ENCODE peak calls at places on chromosomes 11 and 22, in ten cellular contexts. One of them, this sample, is unnamed.

GRCh38 chr11:4134844-4135243 is 40.2 kb downstream of the RRM1 start:
- DNase-seq in Caco-2: no peak
- DNase-seq in choroid plexus epithelial cell: peak
- DNase-seq in astrocyte of the spinal cord: peak
- DNase-seq in GM23338: no peak
- DNase-seq in brain microvascular endothelial cell: peak
- DNase-seq in AG10803: peak
- DNase-seq in heart right ventricle: no peak
- DNase-seq in AG09309: peak
- DNase-seq in naive thymus-derived CD4-positive, alpha-beta T cell: no peak
- DNase-seq in this sample: no peak

GRCh38 chr22:47564651-47565050 is 802.2 kb downstream of the TBC1D22A start:
- DNase-seq in astrocyte of the spinal cord: no peak
- DNase-seq in naive thymus-derived CD4-positive, alpha-beta T cell: no peak
- DNase-seq in Caco-2: no peak
- DNase-seq in heart right ventricle: no peak
- DNase-seq in GM23338: no peak
- DNase-seq in AG09309: no peak
- DNase-seq in AG10803: no peak
- DNase-seq in brain microvascular endothelial cell: no peak
- DNase-seq in choroid plexus epithelial cell: no peak
- DNase-seq in this sample: no peak

GRCh38 chr11:99199336-99199735 is 178.6 kb downstream of the CNTN5 start:
- DNase-seq in Caco-2: no peak
- DNase-seq in heart right ventricle: no peak
- DNase-seq in AG10803: no peak
- DNase-seq in astrocyte of the spinal cord: peak
- DNase-seq in brain microvascular endothelial cell: peak
- DNase-seq in AG09309: no peak
- DNase-seq in choroid plexus epithelial cell: peak
- DNase-seq in GM23338: no peak
- DNase-seq in naive thymus-derived CD4-positive, alpha-beta T cell: no peak
- DNase-seq in this sample: no peak

GRCh38 chr11:88849368-88849767 is 216.4 kb downstream of the GRM5 start:
- DNase-seq in GM23338: no peak
- DNase-seq in astrocyte of the spinal cord: peak
- DNase-seq in brain microvascular endothelial cell: no peak
- DNase-seq in AG10803: peak
- DNase-seq in choroid plexus epithelial cell: no peak
- DNase-seq in naive thymus-derived CD4-positive, alpha-beta T cell: no peak
- DNase-seq in Caco-2: no peak
- DNase-seq in heart right ventricle: no peak
- DNase-seq in AG09309: peak
- DNase-seq in this sample: no peak

GRCh38 chr11:118911880-118912741 is 13.6 kb downstream of the BCL9L start:
- DNase-seq in AG09309: no peak
- DNase-seq in AG10803: peak
- DNase-seq in brain microvascular endothelial cell: peak
- DNase-seq in astrocyte of the spinal cord: peak
- DNase-seq in Caco-2: peak
- DNase-seq in choroid plexus epithelial cell: peak
- DNase-seq in GM23338: peak
- DNase-seq in naive thymus-derived CD4-positive, alpha-beta T cell: no peak
- DNase-seq in heart right ventricle: peak
- DNase-seq in this sample: no peak

GRCh38 chr11:113533425-113533698 is 58.2 kb upstream of the DRD2 start:
- DNase-seq in choroid plexus epithelial cell: no peak
- DNase-seq in brain microvascular endothelial cell: no peak
- DNase-seq in naive thymus-derived CD4-positive, alpha-beta T cell: no peak
- DNase-seq in GM23338: no peak
- DNase-seq in heart right ventricle: no peak
- DNase-seq in astrocyte of the spinal cord: no peak
- DNase-seq in Caco-2: no peak
- DNase-seq in AG10803: no peak
- DNase-seq in AG09309: no peak
- DNase-seq in this sample: no peak

GRCh38 chr11:102472127-102472526 is 19.6 kb upstream of the TMEM123 start:
- DNase-seq in astrocyte of the spinal cord: no peak
- DNase-seq in heart right ventricle: no peak
- DNase-seq in choroid plexus epithelial cell: no peak
- DNase-seq in Caco-2: no peak
- DNase-seq in naive thymus-derived CD4-positive, alpha-beta T cell: no peak
- DNase-seq in GM23338: no peak
- DNase-seq in brain microvascular endothelial cell: no peak
- DNase-seq in AG09309: no peak
- DNase-seq in AG10803: no peak
- DNase-seq in this sample: no peak

GRCh38 chr22:37681001-37681424 is 5.1 kb upstream of the NOL12 start:
- DNase-seq in choroid plexus epithelial cell: peak
- DNase-seq in brain microvascular endothelial cell: peak
- DNase-seq in naive thymus-derived CD4-positive, alpha-beta T cell: no peak
- DNase-seq in astrocyte of the spinal cord: peak
- DNase-seq in heart right ventricle: no peak
- DNase-seq in Caco-2: no peak
- DNase-seq in AG09309: no peak
- DNase-seq in GM23338: no peak
- DNase-seq in AG10803: peak
- DNase-seq in this sample: no peak

GRCh38 chr11:96207459-96208449 is 135.2 kb downstream of the MAML2 start:
- DNase-seq in naive thymus-derived CD4-positive, alpha-beta T cell: peak
- DNase-seq in astrocyte of the spinal cord: no peak
- DNase-seq in AG09309: no peak
- DNase-seq in choroid plexus epithelial cell: peak
- DNase-seq in brain microvascular endothelial cell: no peak
- DNase-seq in Caco-2: peak
- DNase-seq in AG10803: no peak
- DNase-seq in GM23338: no peak
- DNase-seq in heart right ventricle: no peak
- DNase-seq in this sample: no peak

GRCh38 chr11:96664108-96664507 is 274.3 kb downstream of the JRKL start:
- DNase-seq in naive thymus-derived CD4-positive, alpha-beta T cell: no peak
- DNase-seq in astrocyte of the spinal cord: no peak
- DNase-seq in Caco-2: no peak
- DNase-seq in choroid plexus epithelial cell: no peak
- DNase-seq in AG10803: no peak
- DNase-seq in brain microvascular endothelial cell: no peak
- DNase-seq in GM23338: no peak
- DNase-seq in heart right ventricle: no peak
- DNase-seq in AG09309: no peak
- DNase-seq in this sample: no peak

GRCh38 chr11:132644511-132644910 is 887.8 kb downstream of the OPCML start:
- DNase-seq in AG09309: no peak
- DNase-seq in naive thymus-derived CD4-positive, alpha-beta T cell: no peak
- DNase-seq in choroid plexus epithelial cell: no peak
- DNase-seq in heart right ventricle: no peak
- DNase-seq in AG10803: no peak
- DNase-seq in GM23338: no peak
- DNase-seq in astrocyte of the spinal cord: no peak
- DNase-seq in Caco-2: no peak
- DNase-seq in brain microvascular endothelial cell: no peak
- DNase-seq in this sample: no peak

GRCh38 chr22:27790396-27791216 is 10.9 kb downstream of the MN1 start:
- DNase-seq in GM23338: peak
- DNase-seq in AG10803: no peak
- DNase-seq in choroid plexus epithelial cell: no peak
- DNase-seq in brain microvascular endothelial cell: no peak
- DNase-seq in Caco-2: no peak
- DNase-seq in astrocyte of the spinal cord: no peak
- DNase-seq in AG09309: no peak
- DNase-seq in heart right ventricle: no peak
- DNase-seq in naive thymus-derived CD4-positive, alpha-beta T cell: no peak
- DNase-seq in this sample: no peak

GRCh38 chr11:48138222-48138621 is 78.4 kb upstream of the OR4B1 start:
- DNase-seq in naive thymus-derived CD4-positive, alpha-beta T cell: no peak
- DNase-seq in astrocyte of the spinal cord: no peak
- DNase-seq in choroid plexus epithelial cell: no peak
- DNase-seq in AG10803: no peak
- DNase-seq in AG09309: no peak
- DNase-seq in brain microvascular endothelial cell: no peak
- DNase-seq in GM23338: no peak
- DNase-seq in Caco-2: no peak
- DNase-seq in heart right ventricle: no peak
- DNase-seq in this sample: no peak

GRCh38 chr11:94932503-94932902 is 40.9 kb downstream of the CWC15 start:
- DNase-seq in heart right ventricle: no peak
- DNase-seq in AG10803: peak
- DNase-seq in AG09309: no peak
- DNase-seq in choroid plexus epithelial cell: no peak
- DNase-seq in astrocyte of the spinal cord: no peak
- DNase-seq in naive thymus-derived CD4-positive, alpha-beta T cell: no peak
- DNase-seq in brain microvascular endothelial cell: no peak
- DNase-seq in Caco-2: no peak
- DNase-seq in GM23338: no peak
- DNase-seq in this sample: no peak

GRCh38 chr11:8092587-8093424 is 11.8 kb downstream of the TUB start:
- DNase-seq in brain microvascular endothelial cell: peak
- DNase-seq in AG10803: peak
- DNase-seq in naive thymus-derived CD4-positive, alpha-beta T cell: no peak
- DNase-seq in choroid plexus epithelial cell: peak
- DNase-seq in AG09309: no peak
- DNase-seq in heart right ventricle: peak
- DNase-seq in Caco-2: peak
- DNase-seq in astrocyte of the spinal cord: peak
- DNase-seq in GM23338: peak
- DNase-seq in this sample: peak

GRCh38 chr22:35454416-35455054 is 54.6 kb downstream of the MCM5 start:
- DNase-seq in choroid plexus epithelial cell: no peak
- DNase-seq in naive thymus-derived CD4-positive, alpha-beta T cell: no peak
- DNase-seq in AG09309: no peak
- DNase-seq in heart right ventricle: no peak
- DNase-seq in AG10803: no peak
- DNase-seq in astrocyte of the spinal cord: no peak
- DNase-seq in GM23338: no peak
- DNase-seq in brain microvascular endothelial cell: no peak
- DNase-seq in Caco-2: no peak
- DNase-seq in this sample: no peak

GRCh38 chr11:123173040-123173855 is 21.8 kb downstream of the CLMP start:
- DNase-seq in astrocyte of the spinal cord: peak
- DNase-seq in brain microvascular endothelial cell: peak
- DNase-seq in AG09309: peak
- DNase-seq in GM23338: no peak
- DNase-seq in Caco-2: no peak
- DNase-seq in AG10803: peak
- DNase-seq in heart right ventricle: no peak
- DNase-seq in naive thymus-derived CD4-positive, alpha-beta T cell: no peak
- DNase-seq in choroid plexus epithelial cell: peak
- DNase-seq in this sample: no peak

DNA sequence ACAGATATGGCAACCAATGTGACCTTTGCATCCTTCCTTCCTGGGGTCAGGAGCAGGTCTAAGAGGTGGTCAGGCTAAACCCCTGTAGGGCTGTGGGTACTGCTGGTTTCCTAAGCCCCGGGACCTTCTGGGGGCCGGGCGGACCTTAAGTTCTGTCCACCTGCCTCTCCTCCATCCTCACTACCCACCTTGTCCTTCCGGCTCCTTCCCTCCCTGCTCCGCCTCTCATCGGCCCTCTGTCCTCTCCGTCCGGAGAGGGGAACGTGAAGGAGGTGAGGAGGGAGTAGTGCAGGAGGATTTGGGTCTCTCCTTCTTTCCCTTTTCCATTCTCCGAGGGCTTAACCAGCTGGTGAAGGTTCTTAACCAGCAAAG is 28.3 kb upstream of the PARVB start:
- DNase-seq in heart right ventricle: no peak
- DNase-seq in Caco-2: no peak
- DNase-seq in choroid plexus epithelial cell: no peak
- DNase-seq in astrocyte of the spinal cord: no peak
- DNase-seq in brain microvascular endothelial cell: no peak
- DNase-seq in GM23338: no peak
- DNase-seq in naive thymus-derived CD4-positive, alpha-beta T cell: no peak
- DNase-seq in AG09309: no peak
- DNase-seq in AG10803: no peak
- DNase-seq in this sample: no peak
- H3K4me3 ChIP-seq in heart right ventricle: peak
- H3K4me3 ChIP-seq in Caco-2: no peak
- H3K4me3 ChIP-seq in choroid plexus epithelial cell: no peak
- H3K4me3 ChIP-seq in astrocyte of the spinal cord: no peak
- H3K4me3 ChIP-seq in brain microvascular endothelial cell: no peak
- H3K4me3 ChIP-seq in GM23338: no peak
- H3K4me3 ChIP-seq in naive thymus-derived CD4-positive, alpha-beta T cell: peak
- H3K4me3 ChIP-seq in AG09309: no peak
- H3K4me3 ChIP-seq in AG10803: no peak
- H3K4me3 ChIP-seq in this sample: peak

GRCh38 chr11:128496684-128497056 is 90.7 kb downstream of the ETS1 start:
- DNase-seq in choroid plexus epithelial cell: no peak
- DNase-seq in AG09309: no peak
- DNase-seq in Caco-2: no peak
- DNase-seq in AG10803: no peak
- DNase-seq in brain microvascular endothelial cell: no peak
- DNase-seq in GM23338: no peak
- DNase-seq in astrocyte of the spinal cord: no peak
- DNase-seq in heart right ventricle: no peak
- DNase-seq in naive thymus-derived CD4-positive, alpha-beta T cell: no peak
- DNase-seq in this sample: no peak
- H3K4me3 ChIP-seq in choroid plexus epithelial cell: no peak
- H3K4me3 ChIP-seq in AG09309: no peak
- H3K4me3 ChIP-seq in Caco-2: no peak
- H3K4me3 ChIP-seq in AG10803: peak
- H3K4me3 ChIP-seq in brain microvascular endothelial cell: no peak
- H3K4me3 ChIP-seq in GM23338: no peak
- H3K4me3 ChIP-seq in astrocyte of the spinal cord: no peak
- H3K4me3 ChIP-seq in heart right ventricle: peak
- H3K4me3 ChIP-seq in naive thymus-derived CD4-positive, alpha-beta T cell: peak
- H3K4me3 ChIP-seq in this sample: peak

DNA sequence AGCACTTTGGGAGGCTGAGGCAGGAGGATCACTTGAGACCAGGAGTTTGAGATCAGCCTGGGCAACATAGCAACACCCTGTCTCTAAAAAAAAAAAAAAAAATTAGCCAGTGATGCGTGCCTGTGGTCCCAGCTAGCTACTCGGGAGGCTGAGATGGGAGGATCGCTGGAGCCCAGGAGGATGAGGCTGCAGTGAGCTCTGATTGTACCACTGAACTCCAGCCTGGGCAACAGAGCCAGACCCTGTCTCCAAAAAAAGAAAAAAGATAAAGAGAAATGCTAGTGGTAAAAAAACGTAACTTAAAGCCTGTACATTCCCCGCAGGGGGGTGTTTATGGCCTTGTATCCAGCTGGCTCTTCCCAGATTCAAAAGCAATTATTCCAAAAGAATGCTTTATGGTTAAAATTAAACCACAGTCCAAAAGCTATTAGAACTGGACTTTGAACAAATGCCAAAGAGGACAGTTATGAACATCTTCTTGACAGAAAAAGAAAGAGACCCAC is 16.4 kb upstream of the SNX32 start:
- DNase-seq in AG10803: no peak
- DNase-seq in brain microvascular endothelial cell: no peak
- DNase-seq in choroid plexus epithelial cell: no peak
- DNase-seq in GM23338: no peak
- DNase-seq in naive thymus-derived CD4-positive, alpha-beta T cell: no peak
- DNase-seq in heart right ventricle: no peak
- DNase-seq in astrocyte of the spinal cord: peak
- DNase-seq in Caco-2: peak
- DNase-seq in AG09309: no peak
- DNase-seq in this sample: no peak
- H3K4me3 ChIP-seq in AG10803: peak
- H3K4me3 ChIP-seq in brain microvascular endothelial cell: peak
- H3K4me3 ChIP-seq in choroid plexus epithelial cell: peak
- H3K4me3 ChIP-seq in GM23338: peak
- H3K4me3 ChIP-seq in naive thymus-derived CD4-positive, alpha-beta T cell: peak
- H3K4me3 ChIP-seq in heart right ventricle: peak
- H3K4me3 ChIP-seq in astrocyte of the spinal cord: peak
- H3K4me3 ChIP-seq in Caco-2: peak
- H3K4me3 ChIP-seq in AG09309: peak
- H3K4me3 ChIP-seq in this sample: peak

GRCh38 chr11:61828629-61829407 is 718 bp downstream of the FADS2 start:
- DNase-seq in heart right ventricle: peak
- DNase-seq in AG09309: no peak
- DNase-seq in brain microvascular endothelial cell: no peak
- DNase-seq in Caco-2: no peak
- DNase-seq in choroid plexus epithelial cell: peak
- DNase-seq in naive thymus-derived CD4-positive, alpha-beta T cell: no peak
- DNase-seq in AG10803: peak
- DNase-seq in astrocyte of the spinal cord: peak
- DNase-seq in GM23338: peak
- DNase-seq in this sample: no peak
- H3K4me3 ChIP-seq in heart right ventricle: peak
- H3K4me3 ChIP-seq in AG09309: peak
- H3K4me3 ChIP-seq in brain microvascular endothelial cell: peak
- H3K4me3 ChIP-seq in Caco-2: peak
- H3K4me3 ChIP-seq in choroid plexus epithelial cell: peak
- H3K4me3 ChIP-seq in naive thymus-derived CD4-positive, alpha-beta T cell: peak
- H3K4me3 ChIP-seq in AG10803: peak
- H3K4me3 ChIP-seq in astrocyte of the spinal cord: peak
- H3K4me3 ChIP-seq in GM23338: peak
- H3K4me3 ChIP-seq in this sample: peak